ENCODE peak calls at places on chromosomes 4 and X, in seven cellular contexts. Y is HEK293T; T is mesendoderm; U is upper lobe of right lung; R is nephron progenitor cell; F is stimulated activated CD8-positive, alpha-beta memory T cell treated with anti-CD3 and anti-CD28 coated beads, Interleukin-4, amount 100 ng/mL, for 24 hours; D is activated CD4-positive, alpha-beta T cell treated with anti-CD3 and anti-CD28 coated beads for 1 hour. K is an unnamed sample.
A peak's percentile ranks its signal among the peaks of the same experiment; 100 is the strongest.

GRCh38 chr4:13143234-13143633 is 340.9 kb downstream of the RAB28 start:
- DNase-seq in T (no peak), F (no peak), U (no peak), D (no peak), Y (no peak), R (no peak), K (no peak)

GRCh38 chrX:100750901-100751300 is 19.0 kb upstream of the SYTL4 start:
- DNase-seq in U (no peak), T (no peak), F (no peak), R (no peak), D (no peak), Y (no peak), K (no peak)

GRCh38 chr4:184887947-184888346 is 62.2 kb upstream of the ACSL1 start:
- DNase-seq in R (no peak), D (no peak), F (no peak), T (no peak), Y (no peak), U (no peak), K (no peak)

GRCh38 chr4:143286733-143287570 is 49.7 kb upstream of the GAB1 start:
- DNase-seq in F (no peak), D (no peak), Y (no peak), U (no peak), T (no peak), R (no peak), K (no peak)

GRCh38 chrX:125203737-125204578 is 115.7 kb upstream of the TEX13C start:
- DNase-seq in T (peak; percentile 85), U (peak; percentile 56), Y (no peak), R (peak; percentile 76), D (no peak), F (no peak), K (peak; percentile 49)

GRCh38 chr4:68912807-68913206 is 38.8 kb downstream of the UGT2A3 start:
- DNase-seq in R (no peak), D (no peak), F (no peak), Y (no peak), U (no peak), T (no peak), K (no peak)

GRCh38 chr4:38193464-38193863 is 233.3 kb downstream of the PTTG2 start:
- DNase-seq in T (no peak), U (no peak), F (no peak), Y (no peak), R (no peak), D (no peak), K (peak; percentile 74)

GRCh38 chr4:18645356-18645755 is 623.8 kb upstream of the LCORL start:
- DNase-seq in D (no peak), T (peak; percentile 29), Y (no peak), U (no peak), R (no peak), F (no peak), K (no peak)

GRCh38 chr4:124167602-124168001 is 544.9 kb downstream of the ANKRD50 start:
- DNase-seq in U (no peak), F (no peak), Y (no peak), R (no peak), D (no peak), T (no peak), K (no peak)

GRCh38 chr4:53365121-53365485 is 758 bp downstream of the SCFD2 start:
- DNase-seq in T (peak; percentile 21), R (no peak), F (no peak), U (no peak), D (no peak), Y (peak; percentile 42), K (peak; percentile 79)

GRCh38 chrX:39613997-39614679 is 483.6 kb downstream of the BCOR start:
- DNase-seq in T (peak; percentile 4), U (peak; percentile 72), Y (no peak), F (peak; percentile 52), R (no peak), D (no peak), K (no peak)

GRCh38 chr4:185792384-185793146 is 19.4 kb downstream of the SORBS2 start:
- DNase-seq in F (no peak), U (no peak), T (no peak), D (no peak), R (no peak), Y (no peak), K (no peak)

GRCh38 chrX:44344194-44344593 is 722 bp upstream of the EFHC2 start:
- DNase-seq in D (peak; percentile 38), F (peak; percentile 30), U (peak; percentile 55), Y (no peak), T (peak; percentile 9), R (no peak), K (peak; percentile 15)

GRCh38 chrX:38811515-38812239 is 10.4 kb downstream of the MID1IP1 start:
- DNase-seq in Y (no peak), U (no peak), D (no peak), R (no peak), T (peak; percentile 35), F (no peak), K (no peak)

GRCh38 chrX:39396358-39396995 is 595.2 kb downstream of the MID1IP1 start:
- DNase-seq in F (no peak), T (peak; percentile 57), D (no peak), R (no peak), U (no peak), Y (no peak), K (no peak)

GRCh38 chrX:3166670-3167455 is 125.6 kb downstream of the ARSF start:
- DNase-seq in R (peak; percentile 12), F (no peak), T (no peak), D (no peak), U (no peak), Y (no peak), K (no peak)

GRCh38 chr4:83075696-83076095 is 38.8 kb downstream of the PLAC8 start:
- DNase-seq in F (no peak), Y (no peak), R (no peak), D (no peak), T (no peak), U (no peak), K (no peak)